ENCODE peak calls at places on chromosomes 11 and 22, in six cellular contexts. D, I, Q, R, S and G are unnamed samples.

GRCh38 chr11:45087301-45087700 is 59.1 kb upstream of the PRDM11 start:
- DNase-seq in D (no peak), I (no peak), Q (no peak), R (no peak), S (no peak), G (no peak)

GRCh38 chr11:120500414-120500936 is 11.1 kb upstream of the GRIK4 start:
- DNase-seq in D (no peak), I (no peak), Q (no peak), R (no peak), S (no peak), G (no peak)

GRCh38 chr22:47297261-47298016 is 535.0 kb downstream of the TBC1D22A start:
- DNase-seq in D (peak), I (no peak), Q (peak), R (peak), S (peak), G (peak)

GRCh38 chr11:64834723-64835615 is 9.5 kb downstream of the CDC42BPG start:
- DNase-seq in D (no peak), I (no peak), Q (no peak), R (no peak), S (peak), G (no peak)

GRCh38 chr11:1163321-1163910 is 5.7 kb downstream of the MUC5AC start:
- DNase-seq in D (no peak), I (no peak), Q (peak), R (peak), S (peak), G (no peak)

GRCh38 chr22:49976439-49977175 is 16.0 kb downstream of the PIM3 start:
- DNase-seq in D (no peak), I (no peak), Q (peak), R (no peak), S (peak), G (no peak)

GRCh38 chr11:34523053-34523452 is 9.5 kb upstream of the ELF5 start:
- DNase-seq in D (no peak), I (no peak), Q (peak), R (no peak), S (no peak), G (no peak)

GRCh38 chr11:44621140-44621681 is 55.7 kb downstream of the CD82 start:
- DNase-seq in D (peak), I (peak), Q (peak), R (peak), S (peak), G (peak)

GRCh38 chr22:50526849-50527801 is 1.7 kb upstream of the SCO2 start:
- DNase-seq in D (peak), I (no peak), Q (peak), R (no peak), S (peak), G (no peak)

GRCh38 chr11:104198576-104198975 is 34.6 kb upstream of the PDGFD start:
- DNase-seq in D (no peak), I (no peak), Q (no peak), R (no peak), S (no peak), G (no peak)

GRCh38 chr11:105937331-105937730 is 84.7 kb downstream of the MSANTD4 start:
- DNase-seq in D (no peak), I (no peak), Q (no peak), R (no peak), S (no peak), G (no peak)

GRCh38 chr11:1205987-1206331 is 16.9 kb upstream of the MUC5B start:
- DNase-seq in D (no peak), I (no peak), Q (peak), R (peak), S (no peak), G (no peak)

GRCh38 chr11:32435152-32435480 is 223 bp downstream of the WT1 start:
- DNase-seq in D (no peak), I (no peak), Q (no peak), R (no peak), S (no peak), G (no peak)

GRCh38 chr11:127639916-127640315 is 639.3 kb upstream of the KIRREL3 start:
- DNase-seq in D (no peak), I (no peak), Q (no peak), R (no peak), S (no peak), G (no peak)

GRCh38 chr22:26847816-26848215 is 190.4 kb downstream of the MIAT start:
- DNase-seq in D (no peak), I (no peak), Q (no peak), R (peak), S (no peak), G (peak)

GRCh38 chr22:41481131-41481830 is 12.4 kb downstream of the ACO2 start:
- DNase-seq in D (no peak), I (no peak), Q (no peak), R (no peak), S (no peak), G (no peak)

GRCh38 chr11:18736590-18737148 is 10.7 kb upstream of the IGSF22 start:
- DNase-seq in D (no peak), I (no peak), Q (no peak), R (no peak), S (no peak), G (no peak)

GRCh38 chr11:120511116-120511803 is at the start of gene GRIK4:
- DNase-seq in D (peak), I (peak), Q (peak), R (peak), S (peak), G (no peak)

GRCh38 chr11:119533931-119534694 is 111.1 kb upstream of the THY1 start:
- DNase-seq in D (peak), I (peak), Q (peak), R (no peak), S (peak), G (no peak)

GRCh38 chr11:34358666-34359547 is 1.1 kb upstream of the ABTB2 start:
- DNase-seq in D (peak), I (no peak), Q (peak), R (peak), S (peak), G (peak)

GRCh38 chr22:26762503-26763170 is 105.2 kb downstream of the MIAT start:
- DNase-seq in D (no peak), I (no peak), Q (no peak), R (no peak), S (no peak), G (no peak)

GRCh38 chr11:1478544-1478943 is 8.0 kb downstream of the MOB2 start:
- DNase-seq in D (peak), I (no peak), Q (no peak), R (no peak), S (no peak), G (no peak)

GRCh38 chr11:118081241-118081958 is 4.5 kb downstream of the TMPRSS4 start:
- DNase-seq in D (no peak), I (no peak), Q (no peak), R (no peak), S (no peak), G (no peak)

GRCh38 chr11:8689726-8690255 is 7.2 kb downstream of the RPL27A start:
- DNase-seq in D (no peak), I (no peak), Q (no peak), R (peak), S (no peak), G (no peak)

GRCh38 chr11:16613401-16614381 is 124.8 kb upstream of the C11orf58 start:
- DNase-seq in D (peak), I (peak), Q (peak), R (no peak), S (peak), G (no peak)

GRCh38 chr11:114162719-114163123 is 103.2 kb downstream of the ZBTB16 start:
- DNase-seq in D (peak), I (no peak), Q (peak), R (peak), S (peak), G (peak)

GRCh38 chr11:71463331-71464211 is 10.6 kb downstream of the NADSYN1 start:
- DNase-seq in D (peak), I (no peak), Q (no peak), R (no peak), S (no peak), G (no peak)

GRCh38 chr11:101848262-101848661 is 66.5 kb upstream of the CEP126 start:
- DNase-seq in D (no peak), I (no peak), Q (no peak), R (no peak), S (no peak), G (no peak)

GRCh38 chr11:78188012-78188808 is at the start of gene KCTD21:
- DNase-seq in D (peak), I (peak), Q (peak), R (peak), S (peak), G (peak)

GRCh38 chr11:78190871-78191538 is 2.3 kb downstream of the USP35 start:
- DNase-seq in D (peak), I (no peak), Q (no peak), R (peak), S (no peak), G (no peak)

GRCh38 chr11:78190374-78190773 is 1.7 kb downstream of the USP35 start:
- DNase-seq in D (peak), I (no peak), Q (no peak), R (peak), S (no peak), G (no peak)

GRCh38 chr11:78188809-78189724 is at the start of gene USP35:
- DNase-seq in D (peak), I (no peak), Q (no peak), R (peak), S (no peak), G (no peak)

GRCh38 chr11:78189851-78190250 is 1.1 kb downstream of the USP35 start:
- DNase-seq in D (peak), I (no peak), Q (no peak), R (peak), S (no peak), G (no peak)
- H3K4me3 ChIP-seq in D (peak), I (peak), Q (peak), R (peak), S (peak), G (peak)

DNA sequence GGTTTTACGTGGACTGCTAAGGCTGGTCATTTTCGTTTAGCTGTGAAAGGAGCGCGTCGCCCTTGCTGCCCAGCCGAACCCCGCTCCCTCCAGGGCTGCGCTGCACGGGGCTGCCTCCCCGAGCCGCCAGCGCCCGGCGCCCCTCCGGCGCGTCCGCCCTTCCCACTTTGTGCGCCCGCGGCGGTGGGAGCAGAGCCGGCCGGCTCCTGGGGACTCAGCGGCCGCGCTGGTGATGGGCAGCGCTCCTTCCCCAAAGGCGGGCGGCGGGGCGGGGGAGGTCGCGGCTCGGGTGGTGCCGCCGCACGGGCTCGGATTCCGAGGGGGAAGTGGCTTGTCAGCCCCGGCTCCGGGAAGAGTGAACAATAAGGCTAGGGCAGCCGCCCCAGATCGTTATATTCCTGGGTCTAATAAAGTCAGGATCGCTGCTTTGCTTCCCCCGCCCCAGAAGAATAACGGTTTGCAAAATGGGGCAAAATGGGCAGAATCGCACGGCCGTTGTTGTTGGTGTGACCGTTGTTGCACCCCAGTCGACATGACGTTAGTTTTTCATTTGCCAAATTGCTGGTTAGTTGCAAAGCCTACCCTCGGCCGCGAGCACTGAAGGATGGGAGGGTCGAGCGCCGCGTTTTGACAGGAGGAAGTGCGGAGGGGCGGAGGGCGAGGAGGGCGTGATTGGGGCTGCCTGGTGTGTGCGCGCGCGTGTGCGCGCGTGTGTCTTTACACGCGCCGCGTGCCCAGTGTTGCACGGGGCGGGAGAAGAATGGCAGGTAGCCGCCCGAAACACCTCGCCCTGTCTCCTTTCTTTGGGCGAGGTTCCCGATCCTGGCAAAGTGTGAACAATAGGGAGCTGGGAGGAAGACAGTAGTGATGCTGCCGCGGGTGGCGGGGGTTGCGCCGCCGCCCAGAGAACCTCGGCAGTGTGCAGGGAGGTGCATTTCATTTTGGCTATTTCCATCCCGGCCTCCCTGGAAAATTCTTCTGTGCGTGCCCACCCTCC is 829 bp downstream of the NCAM1 start:
- DNase-seq in D (no peak), I (no peak), Q (peak), R (peak), S (no peak), G (no peak)
- TF ChIP-seq EP300 in D (no peak), I (no peak), Q (no peak), R (no peak), S (no peak), G (no peak)

GRCh38 chr11:62721994-62722393 is 5.3 kb downstream of the HNRNPUL2 start:
- DNase-seq in D (peak), I (no peak), Q (no peak), R (no peak), S (no peak), G (no peak)
- TF ChIP-seq POLR2AphosphoS5 in D (no peak), I (no peak), Q (no peak), R (no peak), S (no peak), G (no peak)

DNA sequence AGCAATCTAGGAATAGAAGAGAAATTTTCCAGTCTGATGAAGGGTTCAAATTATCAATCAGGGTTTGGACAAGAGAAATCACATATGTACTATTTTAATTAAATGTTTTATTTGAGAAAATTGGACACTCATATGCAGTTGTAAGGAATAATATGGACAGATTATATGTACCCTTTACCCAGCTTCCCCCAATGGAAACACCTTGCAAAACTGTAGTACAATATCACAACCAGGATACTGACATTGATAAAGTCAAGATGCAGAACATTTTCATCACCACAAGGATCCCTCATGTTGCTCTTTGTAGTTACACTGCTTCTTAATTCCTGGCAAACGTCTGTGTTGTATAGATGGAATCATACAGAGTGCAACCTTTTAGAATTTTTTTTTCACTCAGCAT is 1.4 kb upstream of the LIPT2 start:
- DNase-seq in D (no peak), I (no peak), Q (no peak), R (no peak), S (no peak), G (no peak)
- H3K4me3 ChIP-seq in D (no peak), I (no peak), Q (no peak), R (no peak), S (no peak), G (no peak)

GRCh38 chr11:36627471-36627870 is 29.4 kb upstream of the RAG2 start:
- DNase-seq in D (no peak), I (no peak), Q (no peak), R (no peak), S (no peak), G (no peak)

GRCh38 chr11:36619502-36619901 is 21.5 kb upstream of the RAG2 start:
- DNase-seq in D (no peak), I (no peak), Q (peak), R (no peak), S (no peak), G (no peak)

GRCh38 chr11:36627006-36627405 is 29.0 kb upstream of the RAG2 start:
- DNase-seq in D (no peak), I (no peak), Q (no peak), R (no peak), S (no peak), G (no peak)

GRCh38 chr11:36618025-36618700 is 20.1 kb upstream of the RAG2 start:
- DNase-seq in D (no peak), I (no peak), Q (no peak), R (no peak), S (no peak), G (no peak)

GRCh38 chr11:36622431-36623136 is 24.5 kb upstream of the RAG2 start:
- DNase-seq in D (no peak), I (no peak), Q (peak), R (no peak), S (no peak), G (no peak)
- TF ChIP-seq EP300 in D (no peak), I (no peak), Q (no peak), R (no peak), S (no peak), G (no peak)

GRCh38 chr22:36453266-36453607 is 28.2 kb downstream of the TXN2 start:
- DNase-seq in D (no peak), I (no peak), Q (no peak), R (no peak), S (no peak), G (no peak)
- TF ChIP-seq POLR2AphosphoS5 in D (no peak), I (no peak), Q (no peak), R (no peak), S (peak), G (no peak)